ENCODE peak calls at places on chromosomes 13 and 19, in eight cellular contexts. Z is mesenteric fat pad; X is NCI-H2081; E is activated CD4-positive, alpha-beta T cell treated with anti-CD3 and anti-CD28 coated beads for 24 hours; U is mucosa of descending colon; N is stimulated activated CD8-positive, alpha-beta memory T cell treated with anti-CD3 and anti-CD28 coated beads, Interleukin-2, amount 100 ng/mL, for 1 hour; A is left colon; H is BE2C. P is an unnamed sample.

GRCh38 chr13:78215458-78215857 is 296.8 kb upstream of the EDNRB start:
- DNase-seq in N (no peak), Z (no peak), E (no peak), X (no peak), H (no peak), A (no peak), U (no peak), P (no peak)

GRCh38 chr13:113207890-113208423 is 512 bp downstream of the PCID2 start:
- DNase-seq in Z (no peak), E (no peak), N (no peak), A (peak; percentile 54), U (peak; percentile 38), X (peak; percentile 31), H (peak; percentile 56), P (peak; percentile 70)

GRCh38 chr19:43420954-43421353 is 6.3 kb downstream of the TEX101 start:
- DNase-seq in A (no peak), Z (no peak), N (no peak), E (no peak), X (no peak), U (no peak), H (no peak), P (peak; percentile 76)

GRCh38 chr13:43648733-43649132 is 138.0 kb downstream of the ENOX1 start:
- DNase-seq in Z (no peak), N (no peak), E (no peak), X (no peak), A (no peak), U (no peak), H (no peak), P (no peak)

GRCh38 chr19:6800991-6801396 is 28.5 kb downstream of the VAV1 start:
- DNase-seq in E (no peak), U (no peak), X (no peak), A (no peak), Z (no peak), N (no peak), H (no peak), P (no peak)

GRCh38 chr13:91185294-91185863 is 162.1 kb upstream of the MIR17HG start:
- DNase-seq in E (no peak), U (no peak), Z (no peak), A (no peak), H (no peak), N (no peak), X (peak; percentile 31), P (peak; percentile 28)

GRCh38 chr19:45641274-45642105 is 2.3 kb upstream of the EML2 start:
- DNase-seq in A (peak; percentile 95), H (no peak), X (peak; percentile 79), Z (no peak), U (peak; percentile 97), N (peak; percentile 35), E (peak; percentile 72), P (peak; percentile 100)

GRCh38 chr19:23436944-23437343 is 41.7 kb upstream of the ZNF91 start:
- DNase-seq in X (no peak), A (no peak), E (no peak), Z (no peak), U (no peak), H (peak; percentile 29), N (no peak), P (peak; percentile 63)

GRCh38 chr13:102591988-102592781 is 4.6 kb upstream of the TPP2 start:
- DNase-seq in H (peak; percentile 84), X (peak; percentile 76), U (peak; percentile 89), A (peak; percentile 82), Z (no peak), E (peak; percentile 67), N (peak; percentile 55), P (peak; percentile 95)

GRCh38 chr13:25633108-25633507 is 261.3 kb downstream of the ATP8A2 start:
- DNase-seq in E (no peak), A (no peak), H (no peak), N (no peak), U (no peak), Z (no peak), X (no peak), P (no peak)

GRCh38 chr13:51000576-51001260 is 91.1 kb downstream of the RNASEH2B start:
- DNase-seq in E (no peak), A (no peak), H (no peak), U (peak; percentile 21), Z (no peak), N (no peak), X (peak; percentile 84), P (no peak)

GRCh38 chr19:49324801-49325491 is at the start of gene SLC6A16:
- DNase-seq in H (no peak), X (no peak), Z (peak; percentile 88), N (no peak), U (no peak), E (no peak), A (no peak), P (no peak)

GRCh38 chr13:52845766-52846566 is 2.5 kb downstream of the PCDH8 start:
- DNase-seq in Z (no peak), U (peak; percentile 47), E (no peak), N (no peak), A (peak; percentile 59), X (no peak), H (peak; percentile 65), P (peak; percentile 82)

GRCh38 chr13:88031980-88032562 is 360.9 kb downstream of the SLITRK5 start:
- DNase-seq in E (no peak), X (no peak), H (no peak), A (no peak), Z (no peak), N (no peak), U (no peak), P (no peak)

GRCh38 chr13:48908381-48909087 is 67.2 kb upstream of the FNDC3A start:
- DNase-seq in E (no peak), Z (no peak), X (no peak), U (no peak), A (no peak), N (no peak), H (no peak), P (no peak)

GRCh38 chr13:109412232-109412935 is 374.0 kb downstream of the IRS2 start:
- DNase-seq in X (peak; percentile 15), E (no peak), U (peak; percentile 35), H (peak; percentile 92), A (peak; percentile 34), N (no peak), Z (no peak), P (peak; percentile 50)

GRCh38 chr13:40496035-40496810 is 170.2 kb downstream of the FOXO1 start:
- DNase-seq in Z (no peak), E (no peak), U (no peak), H (no peak), A (no peak), N (no peak), X (no peak), P (no peak)